ENCODE peak calls at places on chromosome 1, in seven cellular contexts. H, S, O, K, R, Z and W are unnamed samples.
A peak's percentile ranks its signal among the peaks of the same experiment; 100 is the strongest.

GRCh38 chr1:209432443-209432825 is 151.1 kb upstream of the CAMK1G start:
- DNase-seq in H (no peak), S (no peak), O (no peak), K (no peak), R (no peak), Z (no peak), W (no peak)

GRCh38 chr1:200306954-200307754 is 102.7 kb downstream of the ZNF281 start:
- DNase-seq in H (peak; percentile 17), S (no peak), O (peak; percentile 42), K (peak; percentile 70), R (peak; percentile 81), Z (peak; percentile 46), W (peak; percentile 73)

GRCh38 chr1:156581661-156582387 is 2.3 kb downstream of the TTC24 start:
- DNase-seq in H (no peak), S (no peak), O (no peak), K (no peak), R (no peak), Z (no peak), W (no peak)

GRCh38 chr1:9324246-9325096 is 31.8 kb downstream of the SPSB1 start:
- DNase-seq in H (peak; percentile 15), S (no peak), O (no peak), K (no peak), R (no peak), Z (no peak), W (no peak)

GRCh38 chr1:119774746-119775495 is 6.2 kb upstream of the HMGCS2 start:
- DNase-seq in H (no peak), S (peak; percentile 68), O (peak; percentile 31), K (no peak), R (no peak), Z (no peak), W (no peak)

GRCh38 chr1:71428029-71428428 is 347.2 kb upstream of the ZRANB2 start:
- DNase-seq in H (peak; percentile 60), S (no peak), O (no peak), K (no peak), R (no peak), Z (no peak), W (peak; percentile 37)

GRCh38 chr1:51487628-51488027 is 31.4 kb downstream of the EPS15 start:
- DNase-seq in H (no peak), S (no peak), O (peak; percentile 12), K (no peak), R (no peak), Z (no peak), W (no peak)

GRCh38 chr1:223233410-223234163 is 90.5 kb upstream of the TLR5 start:
- DNase-seq in H (no peak), S (no peak), O (no peak), K (no peak), R (peak; percentile 92), Z (peak; percentile 92), W (no peak)

GRCh38 chr1:153533689-153534201 is 2.0 kb downstream of the S100A6 start:
- DNase-seq in H (peak; percentile 44), S (peak; percentile 73), O (no peak), K (no peak), R (peak; percentile 97), Z (peak; percentile 93), W (peak; percentile 85)

GRCh38 chr1:206032356-206033140 is 8.9 kb upstream of the CTSE start:
- DNase-seq in H (no peak), S (no peak), O (no peak), K (peak; percentile 61), R (no peak), Z (no peak), W (no peak)